ENCODE peak calls at places on chromosomes 16 and 17, in seven cellular contexts. X is stomach, Z is HCT116, K is prostate gland, Y is suprapubic skin, Q is sigmoid colon, V is spleen. H is an unnamed sample.

GRCh38 chr17:77332034-77332971 is 191.5 kb downstream of the SEC14L1 start:
- DNase-seq in X (peak), Z (no peak), K (no peak), Y (peak), Q (peak), V (peak), H (peak)

GRCh38 chr16:77749415-77749814 is 27.1 kb downstream of the NUDT7 start:
- DNase-seq in X (no peak), Z (no peak), K (no peak), Y (no peak), Q (no peak), V (no peak), H (no peak)

GRCh38 chr16:2964416-2965223 is 545 bp downstream of the KREMEN2 start:
- DNase-seq in X (peak), Z (peak), K (no peak), Y (peak), Q (no peak), V (peak), H (no peak)

GRCh38 chr16:14375132-14375491 is 254.9 kb downstream of the PARN start:
- DNase-seq in X (no peak), Z (no peak), K (no peak), Y (no peak), Q (no peak), V (no peak), H (no peak)

GRCh38 chr16:79647586-79647985 is 47.0 kb upstream of the MAF start:
- DNase-seq in X (no peak), Z (no peak), K (no peak), Y (no peak), Q (no peak), V (no peak), H (no peak)

GRCh38 chr16:85441189-85441889 is 171.8 kb upstream of the GSE1 start:
- DNase-seq in X (no peak), Z (peak), K (no peak), Y (no peak), Q (no peak), V (no peak), H (no peak)

GRCh38 chr16:65176603-65177002 is 54.7 kb upstream of the CDH11 start:
- DNase-seq in X (no peak), Z (no peak), K (no peak), Y (no peak), Q (peak), V (no peak), H (no peak)

GRCh38 chr16:67733734-67734470 is 14.8 kb upstream of the GFOD2 start:
- DNase-seq in X (no peak), Z (no peak), K (no peak), Y (no peak), Q (no peak), V (no peak), H (no peak)

GRCh38 chr17:30345527-30346075 is 11.7 kb upstream of the TMIGD1 start:
- DNase-seq in X (no peak), Z (no peak), K (no peak), Y (no peak), Q (no peak), V (no peak), H (no peak)

GRCh38 chr17:43438626-43439529 is 40.1 kb downstream of the ARL4D start:
- DNase-seq in X (no peak), Z (no peak), K (no peak), Y (no peak), Q (no peak), V (no peak), H (no peak)

GRCh38 chr16:25374556-25374955 is 116.9 kb upstream of the ZKSCAN2 start:
- DNase-seq in X (no peak), Z (no peak), K (no peak), Y (no peak), Q (no peak), V (no peak), H (no peak)

GRCh38 chr16:27314161-27314723 is 468 bp downstream of the IL4R start:
- DNase-seq in X (peak), Z (peak), K (no peak), Y (peak), Q (peak), V (peak), H (no peak)

GRCh38 chr16:27312580-27313421 is 973 bp upstream of the IL4R start:
- DNase-seq in X (no peak), Z (no peak), K (no peak), Y (peak), Q (peak), V (no peak), H (no peak)

GRCh38 chr16:27314986-27315332 is 1.2 kb downstream of the IL4R start:
- DNase-seq in X (no peak), Z (no peak), K (no peak), Y (no peak), Q (no peak), V (no peak), H (no peak)

GRCh38 chr16:27311897-27312303 is 1.9 kb upstream of the IL4R start:
- DNase-seq in X (no peak), Z (no peak), K (no peak), Y (no peak), Q (peak), V (no peak), H (no peak)

DNA sequence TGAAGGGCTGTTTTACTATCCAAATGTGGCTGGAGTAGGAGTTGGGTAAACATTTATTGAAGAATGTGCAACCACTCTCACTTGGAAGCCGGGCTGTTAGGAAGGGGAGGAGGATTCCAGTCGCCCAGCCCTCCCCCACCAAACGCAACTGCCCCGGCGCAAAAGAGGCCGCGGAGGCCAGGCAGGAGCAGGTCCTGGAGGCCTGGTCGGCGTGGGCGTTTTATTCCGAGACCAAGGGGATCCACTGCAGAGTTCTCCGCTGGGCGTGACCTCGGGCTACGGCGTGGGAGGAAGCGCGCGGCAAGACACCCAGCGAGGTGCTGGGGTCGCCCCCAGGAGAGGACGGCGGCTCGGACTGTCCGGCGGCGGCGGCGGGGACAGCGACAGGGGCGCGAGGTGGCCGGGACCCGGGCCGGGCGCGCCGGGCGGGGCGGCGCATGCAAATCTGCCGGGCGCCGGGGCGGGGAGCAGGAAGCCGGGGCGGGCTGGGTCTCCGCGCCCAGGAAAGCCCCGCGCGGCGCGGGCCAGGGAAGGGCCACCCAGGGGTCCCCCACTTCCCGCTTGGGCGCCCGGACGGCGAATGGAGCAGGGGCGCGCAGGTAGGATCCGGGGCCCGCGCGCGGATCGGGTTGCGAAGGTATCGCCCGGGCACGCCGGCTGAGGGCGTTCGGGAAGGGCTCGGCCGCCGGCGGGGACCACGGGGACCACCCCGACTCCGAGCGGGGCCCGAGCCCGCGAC is at the start of gene IL4R:
- DNase-seq in X (peak), Z (peak), K (peak), Y (peak), Q (peak), V (peak), H (no peak)
- TF ChIP-seq POLR2AphosphoS5 in X (peak), Z (peak), K (peak), Y (no peak), Q (peak), V (peak), H (peak)

DNA sequence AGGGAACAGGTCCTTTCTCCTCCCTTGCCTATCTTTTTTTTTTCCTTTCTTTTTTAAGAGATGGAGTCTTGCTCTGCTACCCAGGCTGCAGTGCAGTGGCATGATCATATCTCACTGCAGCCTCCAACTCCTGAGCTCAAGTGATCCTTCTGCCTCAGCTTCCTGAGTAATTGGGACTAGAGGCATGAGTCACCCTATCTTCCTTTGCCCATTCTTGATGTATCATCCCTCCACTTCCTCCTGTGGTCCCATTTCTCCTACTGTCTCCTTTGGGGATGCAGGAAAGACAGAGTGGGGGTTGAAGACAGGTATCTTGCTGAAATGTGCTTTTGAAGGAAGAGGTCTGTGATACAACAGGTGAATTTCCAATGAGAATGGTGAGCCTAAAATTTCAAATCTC is 5.5 kb downstream of the MYO19 start:
- DNase-seq in X (no peak), Z (no peak), K (no peak), Y (peak), Q (no peak), V (no peak), H (no peak)
- H3K27ac ChIP-seq in X (no peak), Z (no peak), K (no peak), Y (no peak), Q (no peak), V (no peak), H (no peak)

GRCh38 chr17:46790216-46790615 is 28.3 kb downstream of the WNT3 start:
- DNase-seq in X (no peak), Z (no peak), K (no peak), Y (no peak), Q (no peak), V (no peak), H (no peak)
- TF ChIP-seq POLR2A in X (no peak), Z (no peak), K (no peak), Y (no peak), Q (no peak), V (no peak), H (no peak)

DNA sequence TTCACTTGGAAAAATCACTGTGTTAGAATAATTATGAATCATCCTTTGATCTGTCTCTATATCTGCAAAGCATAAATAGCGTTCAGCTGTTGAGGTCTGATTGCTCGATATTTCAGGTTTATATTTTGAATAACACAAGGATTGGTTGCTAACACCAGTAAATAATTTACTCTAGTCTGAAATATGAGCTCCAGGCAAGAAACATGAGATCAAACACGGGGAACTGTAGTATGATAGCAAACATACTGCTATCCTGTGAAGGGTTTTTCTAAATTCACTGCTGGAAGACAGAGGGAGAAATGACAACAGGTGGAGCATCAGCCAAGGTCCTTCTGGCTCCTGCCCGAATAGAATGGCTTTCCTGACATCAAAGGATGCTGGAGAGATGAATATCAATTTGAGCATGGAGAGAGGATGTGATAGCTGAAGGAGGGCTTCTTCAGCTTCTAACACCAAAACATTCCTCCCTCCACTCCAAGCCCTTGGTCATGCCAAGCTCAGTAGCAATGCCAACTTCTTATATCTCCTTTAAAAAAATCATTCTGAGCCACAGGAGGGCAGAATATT is 450.3 kb downstream of the SHISA9 start:
- DNase-seq in X (no peak), Z (no peak), K (no peak), Y (no peak), Q (no peak), V (no peak), H (no peak)
- TF ChIP-seq POLR2AphosphoS5 in X (no peak), Z (no peak), K (no peak), Y (no peak), Q (no peak), V (no peak), H (no peak)

GRCh38 chr16:4461250-4462085 is 13.0 kb downstream of the NMRAL1 start:
- DNase-seq in X (no peak), Z (no peak), K (no peak), Y (no peak), Q (no peak), V (no peak), H (no peak)

GRCh38 chr16:4467916-4468315 is 6.5 kb downstream of the NMRAL1 start:
- DNase-seq in X (no peak), Z (no peak), K (no peak), Y (no peak), Q (no peak), V (no peak), H (no peak)

GRCh38 chr16:4468972-4469371 is 5.5 kb downstream of the NMRAL1 start:
- DNase-seq in X (no peak), Z (no peak), K (no peak), Y (no peak), Q (no peak), V (no peak), H (no peak)

GRCh38 chr16:4463522-4464163 is 10.8 kb downstream of the NMRAL1 start:
- DNase-seq in X (no peak), Z (no peak), K (no peak), Y (no peak), Q (no peak), V (no peak), H (no peak)

DNA sequence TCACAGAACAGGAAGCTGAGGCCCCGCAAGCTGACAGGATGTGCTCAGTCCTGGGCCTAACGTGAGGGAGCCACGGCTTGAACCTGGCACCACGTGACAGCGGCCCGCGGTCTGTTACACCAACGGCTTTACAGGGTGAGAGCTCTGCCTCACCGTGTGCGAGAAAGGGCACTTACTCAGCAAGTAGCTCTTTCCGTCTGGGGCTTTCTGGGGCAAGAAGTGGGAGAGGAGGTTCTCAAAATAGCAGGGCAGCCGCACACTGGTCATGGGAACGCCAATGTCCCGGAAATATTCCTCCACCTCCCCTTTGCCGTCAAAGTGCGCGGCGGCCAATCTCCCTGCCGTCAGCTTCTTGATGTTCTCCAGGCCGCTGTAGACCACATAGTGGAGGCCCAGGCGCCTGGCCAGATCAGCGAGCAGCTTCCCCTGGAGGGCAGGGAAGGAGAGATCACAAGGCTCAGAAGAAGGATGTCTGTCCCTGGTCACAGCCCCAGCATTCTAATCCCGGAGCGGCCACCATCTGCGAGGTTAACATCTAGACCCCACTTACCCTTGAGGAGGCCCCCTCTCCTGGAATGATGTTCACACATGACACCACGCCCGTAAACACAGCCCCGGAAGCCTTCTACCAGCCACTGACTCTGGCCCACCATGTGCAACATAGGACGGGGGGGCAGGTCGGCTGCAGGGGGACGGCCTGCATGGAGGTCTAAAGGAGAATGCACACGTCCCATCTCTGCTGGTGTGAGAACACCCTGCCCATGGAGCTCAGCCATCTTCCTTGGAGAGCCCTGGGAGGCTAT is 8.2 kb downstream of the NMRAL1 start:
- DNase-seq in X (peak), Z (no peak), K (no peak), Y (no peak), Q (no peak), V (peak), H (no peak)
- H3K27ac ChIP-seq in X (peak), Z (no peak), K (no peak), Y (no peak), Q (no peak), V (peak), H (no peak)

H was measured in vagina.